ENCODE peak calls at places on chromosomes 5 and 9, in seven cellular contexts. U is sigmoid colon, F is hepatocyte, L is H9, X is psoas muscle, R is right atrium auricular region, T is cardiac muscle cell. K is an unnamed sample. For H3K4me1, the result is how much of the 10 kb centered on the place peaks cover.

GRCh38 chr5:132483101-132483500 is 7.5 kb downstream of the IRF1 start:
- DNase-seq in R (no peak), F (no peak), L (no peak), X (no peak), T (no peak), U (peak), K (no peak)

GRCh38 chr9:9504869-9505268 is 1107.9 kb downstream of the PTPRD start:
- DNase-seq in U (no peak), F (no peak), R (no peak), T (no peak), L (no peak), X (no peak), K (no peak)

GRCh38 chr9:123556464-123557435 is 200.8 kb downstream of the CRB2 start:
- DNase-seq in F (no peak), T (no peak), R (no peak), L (no peak), X (no peak), U (no peak), K (no peak)

GRCh38 chr5:10707198-10708187 is 53.5 kb downstream of the DAP start:
- DNase-seq in U (no peak), R (no peak), X (no peak), T (no peak), L (no peak), F (no peak), K (no peak)

GRCh38 chr5:82641362-82641988 is 363.3 kb upstream of the RPS23 start:
- DNase-seq in X (peak), U (peak), L (no peak), R (peak), T (peak), F (peak), K (no peak)

GRCh38 chr9:89477811-89478583 is 19.9 kb downstream of the SEMA4D start:
- DNase-seq in F (peak), R (no peak), L (no peak), X (no peak), U (peak), T (peak), K (no peak)

GRCh38 chr5:171893290-171893890 is 107.8 kb downstream of the SMIM23 start:
- DNase-seq in L (no peak), T (peak), X (no peak), R (no peak), F (no peak), U (no peak), K (no peak)

GRCh38 chr9:83489961-83490360 is 48.2 kb downstream of the FRMD3 start:
- DNase-seq in R (no peak), T (no peak), L (no peak), F (no peak), U (no peak), X (no peak), K (no peak)

GRCh38 chr5:55868846-55869245 is 17.7 kb downstream of the IL31RA start:
- DNase-seq in U (no peak), R (no peak), X (no peak), F (peak), L (no peak), T (peak), K (no peak)

GRCh38 chr9:78982849-78983248 is 588.9 kb upstream of the TLE4 start:
- DNase-seq in R (no peak), F (no peak), X (no peak), T (peak), U (no peak), L (no peak), K (no peak)

GRCh38 chr9:130728721-130729120 is 35.1 kb downstream of the EXOSC2 start:
- DNase-seq in X (no peak), L (no peak), T (peak), F (no peak), U (no peak), R (no peak), K (no peak)

GRCh38 chr9:109475526-109475925 is 22.6 kb downstream of the PTPN3 start:
- DNase-seq in R (peak), L (no peak), T (no peak), U (no peak), F (no peak), X (peak), K (no peak)
- H3K27ac ChIP-seq in R (peak), L (no peak), T (no peak), U (no peak), F (peak), X (peak), K (no peak)

GRCh38 chr5:150132740-150133139 is 22.9 kb downstream of the PDGFRB start:
- DNase-seq in U (no peak), X (no peak), T (no peak), R (no peak), L (no peak), F (no peak), K (no peak)
- H3K4me1 ChIP-seq in U (under half), X (under half), T (under half), R (half or more), L (under half), F (under half), K (half or more)

GRCh38 chr5:133884525-133885311 is 83.7 kb downstream of the C5orf15 start:
- DNase-seq in U (peak), T (peak), X (peak), F (no peak), L (no peak), R (no peak), K (no peak)
- H3K27ac ChIP-seq in U (no peak), T (no peak), X (no peak), F (peak), L (no peak), R (no peak), K (no peak)

GRCh38 chr5:143053780-143054179 is 283.6 kb downstream of the ARHGAP26 start:
- DNase-seq in R (no peak), U (no peak), X (no peak), F (no peak), L (no peak), T (no peak), K (no peak)
- H3K4me1 ChIP-seq in R (half or more), U (under half), X (half or more), F (under half), L (under half), T (under half), K (under half)

GRCh38 chr9:136092741-136093140 is 2.3 kb downstream of the NACC2 start:
- DNase-seq in X (peak), L (no peak), F (no peak), R (no peak), U (no peak), T (no peak), K (no peak)

GRCh38 chr9:136092353-136092650 is 2.8 kb downstream of the NACC2 start:
- DNase-seq in X (peak), R (no peak), F (no peak), U (no peak), L (no peak), T (no peak), K (no peak)

GRCh38 chr9:136090768-136091581 is 4.1 kb downstream of the NACC2 start:
- DNase-seq in R (no peak), T (no peak), L (peak), X (peak), U (peak), F (no peak), K (no peak)

GRCh38 chr9:136090060-136090735 is 4.9 kb downstream of the NACC2 start:
- DNase-seq in F (no peak), R (no peak), U (peak), X (peak), L (no peak), T (no peak), K (no peak)

DNA sequence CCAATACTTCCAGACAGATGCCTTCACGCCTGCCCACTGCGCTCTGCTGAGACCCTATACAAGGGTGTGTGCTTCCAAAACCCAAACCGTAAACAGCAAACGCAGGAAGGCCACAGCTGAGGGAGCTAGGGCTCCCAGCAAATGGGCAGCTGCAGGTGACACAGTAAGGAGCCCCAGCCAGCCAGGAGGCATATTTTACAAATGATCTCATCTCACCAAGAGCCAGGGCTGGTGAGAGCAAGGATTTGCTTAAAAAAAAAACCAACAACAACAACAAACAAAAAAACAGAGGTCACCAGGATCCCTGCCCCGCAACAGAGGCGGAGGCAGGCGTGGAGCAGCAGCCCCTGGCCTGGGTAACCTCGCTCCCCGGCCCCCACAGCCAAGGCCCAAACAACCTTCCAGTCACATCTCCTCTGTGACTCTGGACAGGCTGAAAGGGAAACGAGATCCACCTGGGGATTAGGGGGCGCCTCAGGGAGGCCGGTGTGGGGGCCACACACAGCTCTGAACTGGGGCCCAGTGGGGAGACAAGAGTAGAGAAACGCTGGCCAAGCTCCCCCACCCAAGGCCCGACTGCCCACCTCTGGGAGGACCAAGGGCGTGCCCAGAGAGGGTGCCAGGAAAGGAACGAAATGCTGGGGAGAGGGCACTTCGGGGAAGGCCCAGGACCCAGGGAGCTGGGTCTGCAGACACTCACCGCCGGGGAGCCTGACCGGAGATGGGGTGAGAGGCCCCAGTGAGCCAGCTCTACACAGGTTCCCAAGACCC is 3.3 kb downstream of the NACC2 start:
- DNase-seq in F (no peak), T (no peak), X (peak), R (no peak), U (no peak), L (no peak), K (no peak)
- H3K27ac ChIP-seq in F (no peak), T (no peak), X (peak), R (peak), U (peak), L (no peak), K (peak)

DNA sequence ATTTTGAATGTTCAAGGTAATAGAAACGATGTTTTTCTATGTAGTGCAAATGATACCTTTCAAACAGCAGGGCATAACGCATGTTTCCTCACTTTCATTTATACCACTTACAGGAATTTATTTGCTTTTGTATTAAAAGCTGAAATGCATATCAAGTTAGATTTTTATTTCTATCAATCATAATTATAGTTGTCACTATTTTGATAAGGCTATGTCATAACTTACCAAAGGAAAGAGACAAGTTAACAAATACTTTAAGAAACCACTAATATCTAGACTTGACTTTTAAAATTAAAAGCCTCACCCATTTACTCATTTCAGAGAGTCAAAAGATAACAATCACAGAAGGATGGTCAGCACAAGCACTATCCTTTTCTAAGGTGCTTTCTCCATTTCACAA is 12.7 kb downstream of the ERP44 start:
- DNase-seq in R (no peak), U (no peak), L (no peak), T (no peak), X (no peak), F (no peak), K (no peak)
- H3K4me1 ChIP-seq in R (under half), U (under half), L (under half), T (under half), X (half or more), F (under half), K (under half)

DNA sequence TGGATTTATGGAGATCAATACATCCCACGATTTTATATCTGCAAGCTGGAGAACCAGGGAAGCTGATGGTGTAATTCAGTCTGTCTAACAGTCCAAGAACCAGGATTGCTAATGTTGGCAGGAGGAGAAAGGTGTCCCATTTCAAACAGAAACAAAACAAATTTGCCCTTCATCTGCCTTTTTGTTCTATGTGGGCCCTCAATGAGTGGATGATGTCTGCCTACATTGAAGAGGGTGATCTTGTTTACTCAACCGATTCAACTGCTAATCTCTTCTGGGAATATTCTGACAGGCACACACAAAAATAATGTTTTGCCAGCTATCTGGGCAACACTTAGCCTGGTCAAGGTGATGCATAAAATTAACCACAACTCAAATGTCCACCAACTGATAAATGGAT is 65.1 kb upstream of the IL33 start:
- DNase-seq in F (no peak), L (no peak), X (no peak), T (no peak), U (no peak), R (no peak), K (no peak)
- H3K27ac ChIP-seq in F (no peak), L (no peak), X (no peak), T (no peak), U (no peak), R (no peak), K (no peak)

DNA sequence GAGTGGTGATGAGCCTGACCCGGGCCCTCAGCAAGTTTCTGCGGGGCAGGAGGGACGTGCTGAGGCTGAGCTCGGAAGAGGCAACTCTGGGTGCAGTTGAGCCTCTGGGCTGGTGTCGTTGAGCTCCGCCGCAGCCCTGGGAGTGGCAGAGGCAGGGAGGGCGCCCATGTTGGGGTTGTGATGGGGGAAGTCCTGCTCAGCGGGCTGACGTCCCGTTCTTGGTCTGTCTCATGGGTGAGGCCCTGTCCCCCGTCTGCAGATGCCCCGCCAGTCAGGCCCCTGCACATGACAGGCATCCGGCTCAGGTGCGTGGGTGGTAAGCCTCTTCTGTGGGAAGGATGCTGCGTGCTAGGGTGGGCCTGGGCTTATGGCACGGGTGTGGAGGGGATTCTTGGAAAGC is 64.3 kb downstream of the RXRA start:
- DNase-seq in L (no peak), U (no peak), T (no peak), F (no peak), X (peak), R (no peak), K (no peak)
- H3K4me1 ChIP-seq in L (under half), U (under half), T (under half), F (under half), X (half or more), R (half or more), K (half or more)

DNA sequence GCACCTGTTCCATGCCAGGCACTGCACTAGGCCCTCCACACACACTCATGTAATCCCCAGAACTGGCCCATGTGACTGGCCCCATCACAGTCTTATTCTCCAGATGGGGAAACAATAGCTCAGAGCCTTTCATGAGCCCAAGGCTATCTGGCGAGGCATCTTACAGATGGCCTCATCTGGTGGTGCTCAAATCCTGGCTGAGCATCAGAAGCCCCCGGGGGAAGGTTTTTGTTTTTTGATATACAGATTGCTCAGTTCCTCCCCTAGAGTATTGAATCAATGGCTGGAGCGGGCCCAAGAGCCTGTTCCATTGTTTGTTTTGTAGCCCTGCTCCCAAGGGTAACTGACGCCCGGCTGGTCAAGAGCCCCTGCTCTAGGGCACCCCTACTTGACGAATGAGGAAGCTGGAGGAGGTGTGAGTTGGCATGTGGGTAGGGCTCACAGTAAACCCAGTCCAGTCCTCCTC is 145.3 kb upstream of the RAPGEF1 start:
- DNase-seq in R (no peak), L (no peak), T (no peak), X (no peak), F (no peak), U (no peak), K (no peak)
- H3K27ac ChIP-seq in R (peak), L (no peak), T (no peak), X (no peak), F (no peak), U (no peak), K (no peak)

GRCh38 chr5:133653602-133653995 is 41.3 kb upstream of the FSTL4 start:
- DNase-seq in F (no peak), U (no peak), R (no peak), T (no peak), X (no peak), L (no peak), K (no peak)
- H3K4me1 ChIP-seq in F (under half), U (under half), R (under half), T (under half), X (under half), L (under half), K (under half)

K was measured in esophagus squamous epithelium.